ENCODE peak calls at places on chromosomes 5 and 9, in six cellular contexts. One of them, this sample, is unnamed.

GRCh38 chr9:20358201-20358600 is 264.1 kb downstream of the MLLT3 start:
- DNase-seq in AG08396: no peak
- DNase-seq in astrocyte: peak
- DNase-seq in activated T-cell treated with anti-CD3 and anti-CD28 coated beads for 1 hour: no peak
- DNase-seq in endodermal cell: no peak
- DNase-seq in IMR-90: peak
- DNase-seq in this sample: peak

GRCh38 chr5:160116991-160117390 is 2.3 kb downstream of the PWWP2A start:
- DNase-seq in AG08396: no peak
- DNase-seq in astrocyte: no peak
- DNase-seq in activated T-cell treated with anti-CD3 and anti-CD28 coated beads for 1 hour: no peak
- DNase-seq in endodermal cell: no peak
- DNase-seq in IMR-90: no peak
- DNase-seq in this sample: no peak

GRCh38 chr5:157926171-157926671 is 67.3 kb upstream of the CLINT1 start:
- DNase-seq in AG08396: no peak
- DNase-seq in astrocyte: no peak
- DNase-seq in activated T-cell treated with anti-CD3 and anti-CD28 coated beads for 1 hour: no peak
- DNase-seq in endodermal cell: peak
- DNase-seq in IMR-90: no peak
- DNase-seq in this sample: no peak

GRCh38 chr9:112020680-112021596 is 124.3 kb downstream of the UGCG start:
- DNase-seq in AG08396: no peak
- DNase-seq in astrocyte: peak
- DNase-seq in activated T-cell treated with anti-CD3 and anti-CD28 coated beads for 1 hour: no peak
- DNase-seq in endodermal cell: peak
- DNase-seq in IMR-90: peak
- DNase-seq in this sample: peak

GRCh38 chr5:138553437-138554095 is 10.5 kb upstream of the ETF1 start:
- DNase-seq in AG08396: no peak
- DNase-seq in astrocyte: no peak
- DNase-seq in activated T-cell treated with anti-CD3 and anti-CD28 coated beads for 1 hour: no peak
- DNase-seq in endodermal cell: no peak
- DNase-seq in IMR-90: no peak
- DNase-seq in this sample: no peak

GRCh38 chr9:20593551-20593950 is 28.7 kb downstream of the MLLT3 start:
- DNase-seq in AG08396: no peak
- DNase-seq in astrocyte: peak
- DNase-seq in activated T-cell treated with anti-CD3 and anti-CD28 coated beads for 1 hour: no peak
- DNase-seq in endodermal cell: no peak
- DNase-seq in IMR-90: peak
- DNase-seq in this sample: peak

GRCh38 chr5:154356958-154357357 is 88.8 kb upstream of the SAP30L start:
- DNase-seq in AG08396: no peak
- DNase-seq in astrocyte: no peak
- DNase-seq in activated T-cell treated with anti-CD3 and anti-CD28 coated beads for 1 hour: no peak
- DNase-seq in endodermal cell: peak
- DNase-seq in IMR-90: no peak
- DNase-seq in this sample: no peak

GRCh38 chr5:1514027-1514818 is 9.5 kb downstream of the LPCAT1 start:
- DNase-seq in AG08396: no peak
- DNase-seq in astrocyte: no peak
- DNase-seq in activated T-cell treated with anti-CD3 and anti-CD28 coated beads for 1 hour: no peak
- DNase-seq in endodermal cell: no peak
- DNase-seq in IMR-90: no peak
- DNase-seq in this sample: no peak

GRCh38 chr9:123544007-123544827 is 188.2 kb downstream of the CRB2 start:
- DNase-seq in AG08396: peak
- DNase-seq in astrocyte: peak
- DNase-seq in activated T-cell treated with anti-CD3 and anti-CD28 coated beads for 1 hour: no peak
- DNase-seq in endodermal cell: peak
- DNase-seq in IMR-90: peak
- DNase-seq in this sample: peak

GRCh38 chr5:62521319-62521718 is 57.3 kb upstream of the LRRC70 start:
- DNase-seq in AG08396: no peak
- DNase-seq in astrocyte: no peak
- DNase-seq in activated T-cell treated with anti-CD3 and anti-CD28 coated beads for 1 hour: no peak
- DNase-seq in endodermal cell: no peak
- DNase-seq in IMR-90: no peak
- DNase-seq in this sample: no peak

GRCh38 chr9:20236676-20237075 is 385.6 kb downstream of the MLLT3 start:
- DNase-seq in AG08396: no peak
- DNase-seq in astrocyte: no peak
- DNase-seq in activated T-cell treated with anti-CD3 and anti-CD28 coated beads for 1 hour: no peak
- DNase-seq in endodermal cell: no peak
- DNase-seq in IMR-90: no peak
- DNase-seq in this sample: no peak

GRCh38 chr5:117731445-117731844 is 1156.8 kb upstream of the SEMA6A start:
- DNase-seq in AG08396: peak
- DNase-seq in astrocyte: no peak
- DNase-seq in activated T-cell treated with anti-CD3 and anti-CD28 coated beads for 1 hour: no peak
- DNase-seq in endodermal cell: no peak
- DNase-seq in IMR-90: peak
- DNase-seq in this sample: peak

GRCh38 chr9:92808726-92809451 is 44.3 kb upstream of the BICD2 start:
- DNase-seq in AG08396: peak
- DNase-seq in astrocyte: peak
- DNase-seq in activated T-cell treated with anti-CD3 and anti-CD28 coated beads for 1 hour: peak
- DNase-seq in endodermal cell: peak
- DNase-seq in IMR-90: peak
- DNase-seq in this sample: peak

GRCh38 chr5:32232441-32233219 is 58.5 kb upstream of the GOLPH3 start:
- DNase-seq in AG08396: peak
- DNase-seq in astrocyte: peak
- DNase-seq in activated T-cell treated with anti-CD3 and anti-CD28 coated beads for 1 hour: peak
- DNase-seq in endodermal cell: peak
- DNase-seq in IMR-90: peak
- DNase-seq in this sample: peak

GRCh38 chr9:129408535-129409215 is 212.2 kb downstream of the C9orf50 start:
- DNase-seq in AG08396: no peak
- DNase-seq in astrocyte: no peak
- DNase-seq in activated T-cell treated with anti-CD3 and anti-CD28 coated beads for 1 hour: no peak
- DNase-seq in endodermal cell: no peak
- DNase-seq in IMR-90: no peak
- DNase-seq in this sample: no peak

GRCh38 chr9:88536951-88537742 is 2.2 kb downstream of the NXNL2 start:
- DNase-seq in AG08396: peak
- DNase-seq in astrocyte: peak
- DNase-seq in activated T-cell treated with anti-CD3 and anti-CD28 coated beads for 1 hour: no peak
- DNase-seq in endodermal cell: no peak
- DNase-seq in IMR-90: no peak
- DNase-seq in this sample: no peak

GRCh38 chr5:109349419-109349818 is 60.4 kb downstream of the PJA2 start:
- DNase-seq in AG08396: no peak
- DNase-seq in astrocyte: no peak
- DNase-seq in activated T-cell treated with anti-CD3 and anti-CD28 coated beads for 1 hour: no peak
- DNase-seq in endodermal cell: no peak
- DNase-seq in IMR-90: no peak
- DNase-seq in this sample: no peak

GRCh38 chr9:78601957-78602565 is 305.1 kb downstream of the PSAT1 start:
- DNase-seq in AG08396: peak
- DNase-seq in astrocyte: peak
- DNase-seq in activated T-cell treated with anti-CD3 and anti-CD28 coated beads for 1 hour: no peak
- DNase-seq in endodermal cell: peak
- DNase-seq in IMR-90: peak
- DNase-seq in this sample: peak

GRCh38 chr9:23934291-23934690 is 108.3 kb upstream of the ELAVL2 start:
- DNase-seq in AG08396: no peak
- DNase-seq in astrocyte: no peak
- DNase-seq in activated T-cell treated with anti-CD3 and anti-CD28 coated beads for 1 hour: no peak
- DNase-seq in endodermal cell: no peak
- DNase-seq in IMR-90: no peak
- DNase-seq in this sample: no peak

GRCh38 chr5:375921-376871 is 54.7 kb downstream of the AHRR start:
- DNase-seq in AG08396: no peak
- DNase-seq in astrocyte: no peak
- DNase-seq in activated T-cell treated with anti-CD3 and anti-CD28 coated beads for 1 hour: no peak
- DNase-seq in endodermal cell: peak
- DNase-seq in IMR-90: no peak
- DNase-seq in this sample: no peak

GRCh38 chr9:6356441-6356840 is 28.3 kb downstream of the TPD52L3 start:
- DNase-seq in AG08396: no peak
- DNase-seq in astrocyte: no peak
- DNase-seq in activated T-cell treated with anti-CD3 and anti-CD28 coated beads for 1 hour: no peak
- DNase-seq in endodermal cell: no peak
- DNase-seq in IMR-90: no peak
- DNase-seq in this sample: no peak

GRCh38 chr9:5910413-5911057 is 19.8 kb downstream of the MLANA start:
- DNase-seq in AG08396: no peak
- DNase-seq in astrocyte: no peak
- DNase-seq in activated T-cell treated with anti-CD3 and anti-CD28 coated beads for 1 hour: no peak
- DNase-seq in endodermal cell: no peak
- DNase-seq in IMR-90: no peak
- DNase-seq in this sample: no peak